ENCODE peak calls at places on chromosomes 3 and 15, in four cellular contexts. D is IMR-90, G is fibroblast of lung, F is dorsolateral prefrontal cortex. A is an unnamed sample.

GRCh38 chr3:136266468-136266867 is 16.3 kb downstream of the PCCB start:
- DNase-seq in F (no peak), G (peak), D (peak), A (peak)

GRCh38 chr15:45429974-45430792 is 51.8 kb upstream of the GATM start:
- DNase-seq in F (peak), G (peak), D (peak), A (peak)

GRCh38 chr3:86828751-86829150 is 162.2 kb downstream of the VGLL3 start:
- DNase-seq in G (peak), D (no peak), F (no peak), A (no peak)

GRCh38 chr3:23159929-23160328 is 43.2 kb upstream of the UBE2E2 start:
- DNase-seq in F (no peak), G (peak), D (peak), A (peak)

GRCh38 chr15:58478579-58478978 is 46.8 kb downstream of the LIPC start:
- DNase-seq in G (no peak), F (no peak), D (no peak), A (no peak)

GRCh38 chr3:27138562-27138961 is 230.6 kb downstream of the NEK10 start:
- DNase-seq in F (no peak), G (no peak), D (no peak), A (no peak)

GRCh38 chr3:88334187-88334868 is 184.6 kb downstream of the C3orf38 start:
- DNase-seq in G (no peak), D (no peak), F (no peak), A (no peak)

GRCh38 chr3:160941885-160942494 is 163.2 kb downstream of the B3GALNT1 start:
- DNase-seq in F (peak), D (peak), G (peak), A (peak)

GRCh38 chr15:70466895-70467529 is 296.3 kb downstream of the UACA start:
- DNase-seq in F (peak), G (peak), D (peak), A (peak)

GRCh38 chr3:102529452-102529851 is 94.6 kb downstream of the ZPLD1 start:
- DNase-seq in G (peak), D (peak), F (no peak), A (no peak)

GRCh38 chr3:193734737-193735366 is 141.8 kb downstream of the OPA1 start:
- DNase-seq in G (no peak), F (no peak), D (no peak), A (no peak)

GRCh38 chr3:50167782-50168317 is 12.7 kb downstream of the SEMA3F start:
- DNase-seq in D (no peak), G (no peak), F (no peak), A (no peak)

GRCh38 chr3:66406186-66406585 is 94.6 kb downstream of the LRIG1 start:
- DNase-seq in G (no peak), F (no peak), D (no peak), A (no peak)

GRCh38 chr3:71258116-71258515 is 325.4 kb downstream of the FOXP1 start:
- DNase-seq in F (no peak), D (peak), G (peak), A (peak)

GRCh38 chr3:157175678-157176077 is 15.7 kb upstream of the CCNL1 start:
- DNase-seq in G (peak), F (no peak), D (no peak), A (no peak)

GRCh38 chr3:196638922-196639516 is 475 bp upstream of the NRROS start:
- DNase-seq in D (no peak), F (no peak), G (no peak), A (peak)

GRCh38 chr3:123792473-123793201 is 91.5 kb downstream of the MYLK start:
- DNase-seq in G (peak), D (peak), F (no peak), A (peak)

GRCh38 chr15:46441294-46442062 is 806.6 kb downstream of the SQOR start:
- DNase-seq in F (no peak), G (peak), D (no peak), A (peak)

GRCh38 chr3:125192190-125193035 is 20.1 kb downstream of the SLC12A8 start:
- DNase-seq in F (no peak), G (peak), D (no peak), A (no peak)

GRCh38 chr15:69729167-69729748 is 276.6 kb downstream of the RPLP1 start:
- DNase-seq in D (peak), G (no peak), F (no peak), A (no peak)

GRCh38 chr15:64249406-64249805 is 86.6 kb upstream of the PPIB start:
- DNase-seq in F (no peak), G (peak), D (no peak), A (no peak)

GRCh38 chr15:38996111-38996541 is 431.5 kb upstream of the RASGRP1 start:
- DNase-seq in G (peak), F (no peak), D (peak), A (peak)

GRCh38 chr3:67509471-67510075 is 144.8 kb downstream of the SUCLG2 start:
- DNase-seq in F (no peak), G (peak), D (peak), A (peak)

GRCh38 chr15:25798207-25798931 is 64.8 kb downstream of the ATP10A start:
- DNase-seq in D (peak), F (no peak), G (peak), A (peak)

GRCh38 chr3:15636028-15636709 is 34.6 kb downstream of the BTD start:
- DNase-seq in F (no peak), D (peak), G (peak), A (peak)

GRCh38 chr3:142028174-142028833 is 121.0 kb downstream of the TFDP2 start:
- DNase-seq in D (peak), G (peak), F (no peak), A (peak)

GRCh38 chr3:172751188-172751571 is 654 bp downstream of the ECT2 start:
- DNase-seq in D (peak), G (no peak), F (no peak), A (no peak)

GRCh38 chr3:110504901-110505300 is 566.7 kb upstream of the NECTIN3 start:
- DNase-seq in G (no peak), F (no peak), D (no peak), A (peak)

GRCh38 chr3:168295027-168295426 is 199.3 kb upstream of the GOLIM4 start:
- DNase-seq in G (no peak), F (no peak), D (no peak), A (no peak)

GRCh38 chr3:190517696-190518095 is 3.8 kb downstream of the IL1RAP start:
- DNase-seq in G (peak), D (peak), F (no peak), A (peak)
- H3K4me3 ChIP-seq in G (no peak), D (no peak), F (peak), A (no peak)

DNA sequence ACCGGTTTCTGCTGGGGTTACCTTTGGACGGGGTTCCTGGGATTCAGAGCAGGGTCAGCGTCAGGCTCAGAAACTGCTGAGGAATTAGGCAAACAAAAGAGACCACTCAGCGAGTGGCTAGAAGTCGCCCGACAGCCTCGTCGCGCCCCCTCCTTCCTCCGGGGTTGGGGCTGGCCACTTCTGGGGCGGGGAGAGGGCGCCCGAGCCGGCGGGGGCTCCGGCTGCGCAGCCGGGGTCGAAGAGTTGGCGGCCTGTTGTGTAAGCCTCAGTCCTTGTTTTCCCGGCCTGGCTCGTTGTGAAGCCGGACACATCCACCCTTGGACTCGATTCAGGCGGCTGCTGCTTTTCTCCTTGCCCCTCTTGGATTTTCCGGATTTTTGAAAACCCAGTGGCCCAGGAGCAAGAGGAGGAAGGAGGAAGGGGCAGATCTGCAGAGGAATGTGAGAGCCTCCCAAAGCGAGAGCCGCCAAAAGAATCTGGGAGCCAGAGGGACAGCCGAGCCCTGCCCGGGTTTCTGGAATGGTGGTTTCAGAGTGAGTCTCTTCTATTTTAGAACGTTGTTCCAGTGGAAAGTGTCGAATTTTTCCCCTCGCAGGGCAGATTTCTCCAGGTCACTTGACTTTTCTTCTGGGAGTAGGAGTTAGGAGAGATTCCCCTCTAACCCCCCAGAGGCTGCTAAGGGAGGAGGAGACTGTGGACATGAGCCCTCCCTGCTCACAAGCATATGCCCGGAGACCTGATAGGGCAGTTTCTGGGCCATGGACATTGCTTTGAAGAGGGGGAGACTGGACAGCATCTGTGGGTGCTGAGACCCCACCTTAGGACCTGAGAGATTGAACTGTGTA is 666 bp downstream of the SNX33 start:
- DNase-seq in F (no peak), G (peak), D (no peak), A (peak)
- TF ChIP-seq CTCF in F (no peak), G (no peak), D (no peak), A (no peak)

GRCh38 chr15:67074886-67075229 is 9.5 kb downstream of the SMAD3 start:
- DNase-seq in D (peak), F (no peak), G (no peak), A (peak)

GRCh38 chr15:67070150-67070549 is 4.7 kb downstream of the SMAD3 start:
- DNase-seq in D (peak), F (no peak), G (no peak), A (no peak)

GRCh38 chr15:67072442-67072841 is 7.0 kb downstream of the SMAD3 start:
- DNase-seq in D (peak), G (no peak), F (no peak), A (no peak)

GRCh38 chr15:67070892-67071664 is 5.7 kb downstream of the SMAD3 start:
- DNase-seq in F (no peak), D (peak), G (peak), A (no peak)

GRCh38 chr15:67072951-67073350 is 7.5 kb downstream of the SMAD3 start:
- DNase-seq in D (peak), F (no peak), G (no peak), A (no peak)
- H3K4me3 ChIP-seq in D (no peak), F (no peak), G (no peak), A (no peak)

GRCh38 chr3:195271859-195272243 is 892 bp upstream of the XXYLT1 start:
- DNase-seq in G (no peak), F (no peak), D (no peak), A (no peak)
- TF ChIP-seq CTCF in G (no peak), F (peak), D (no peak), A (no peak)

GRCh38 chr15:90594297-90594696 is 64.6 kb downstream of the CRTC3 start:
- DNase-seq in D (no peak), G (peak), F (peak), A (no peak)
- H3K4me3 ChIP-seq in D (no peak), G (no peak), F (no peak), A (no peak)

GRCh38 chr3:189260556-189261493 is 89.1 kb downstream of the TPRG1 start:
- DNase-seq in D (no peak), G (peak), F (no peak), A (no peak)

GRCh38 chr3:189262746-189263145 is 91.0 kb downstream of the TPRG1 start:
- DNase-seq in F (no peak), D (no peak), G (no peak), A (no peak)

DNA sequence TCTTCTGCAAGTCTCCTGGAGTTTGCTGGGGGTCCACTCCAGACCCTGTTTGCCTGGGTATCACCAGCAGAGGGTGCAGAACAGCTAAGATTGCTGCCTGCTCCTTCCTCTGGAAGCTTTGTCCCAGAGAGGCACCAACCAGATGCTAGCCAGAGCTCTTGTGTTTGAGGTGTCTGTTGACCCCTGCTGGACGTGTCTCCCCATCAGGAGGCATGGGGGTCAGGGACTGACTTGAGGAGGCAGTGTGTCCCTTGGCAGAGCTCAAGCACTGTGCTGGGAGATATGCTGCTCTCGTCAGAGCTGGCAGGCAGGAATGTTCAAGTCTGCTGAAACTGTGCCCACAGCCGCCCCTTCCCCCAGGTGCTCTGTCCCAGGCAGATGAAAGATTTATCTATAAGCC is 86.5 kb downstream of the TPRG1 start:
- DNase-seq in G (no peak), D (no peak), F (no peak), A (no peak)
- TF ChIP-seq CTCF in G (no peak), D (no peak), F (no peak), A (no peak)

DNA sequence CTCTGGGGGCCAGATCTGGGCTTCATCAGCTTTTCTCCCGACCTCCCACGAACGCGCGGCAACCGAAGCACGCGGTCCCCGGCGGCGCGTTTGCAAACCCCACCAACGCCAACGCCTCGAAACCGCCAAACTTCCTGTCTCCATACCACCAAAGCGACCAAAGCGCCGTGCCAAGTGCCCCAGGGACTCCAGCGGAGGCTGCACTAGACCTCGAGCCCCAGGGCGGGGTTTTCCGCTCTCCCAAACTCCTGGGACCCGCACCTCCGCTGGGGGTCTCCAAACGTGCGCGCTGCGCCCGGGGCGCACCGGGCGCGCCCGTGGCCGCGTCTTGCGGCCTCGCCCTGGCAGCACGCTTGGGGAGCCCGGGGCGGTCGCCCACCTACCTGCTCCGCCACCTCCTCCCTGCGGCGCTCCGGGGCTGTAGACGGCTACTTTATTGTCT is 156.0 kb upstream of the FRMD4B start:
- DNase-seq in F (peak), D (no peak), G (no peak), A (no peak)
- H3K4me3 ChIP-seq in F (peak), D (no peak), G (no peak), A (no peak)

DNA sequence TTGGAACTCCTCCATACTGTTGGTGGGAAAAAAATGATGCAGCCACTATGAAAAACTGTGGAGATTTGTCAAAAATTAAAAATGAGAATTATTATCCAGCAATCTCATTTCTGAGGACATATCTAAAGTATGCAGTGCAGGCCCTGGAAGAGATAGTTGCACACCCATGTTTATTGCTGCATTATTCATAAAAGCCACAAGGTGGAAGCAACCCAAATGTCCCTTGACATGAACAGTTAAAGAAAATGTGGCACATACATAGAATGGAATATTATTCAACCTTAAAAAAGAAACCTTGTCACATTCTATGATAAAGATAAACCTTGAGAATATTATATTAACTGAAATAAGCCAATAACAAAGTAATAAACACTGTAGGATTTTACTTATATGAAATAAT is 80.9 kb upstream of the ARHGEF26 start:
- DNase-seq in F (no peak), G (no peak), D (peak), A (no peak)
- TF ChIP-seq CTCF in F (no peak), G (peak), D (peak), A (peak)

GRCh38 chr15:30921106-30921505 is 17.4 kb downstream of the FAN1 start:
- DNase-seq in D (no peak), F (no peak), G (no peak), A (no peak)

GRCh38 chr15:30924353-30924752 is 20.6 kb downstream of the FAN1 start:
- DNase-seq in G (peak), D (peak), F (no peak), A (peak)

GRCh38 chr15:30923429-30923828 is 19.7 kb downstream of the FAN1 start:
- DNase-seq in G (no peak), F (peak), D (no peak), A (no peak)

GRCh38 chr15:30921781-30922371 is 18.2 kb downstream of the FAN1 start:
- DNase-seq in G (peak), F (peak), D (no peak), A (peak)

GRCh38 chr15:30922469-30923311 is 19.0 kb downstream of the FAN1 start:
- DNase-seq in G (peak), D (peak), F (peak), A (peak)
- H3K4me3 ChIP-seq in G (no peak), D (no peak), F (peak), A (no peak)